ENCODE peak calls at places on chromosomes 7 and 10, in six cellular contexts. One of them, this sample, is unnamed.

GRCh38 chr10:112601214-112602090 is 154.4 kb downstream of the VTI1A start:
- DNase-seq in astrocyte: no peak
- DNase-seq in endothelial cell of umbilical vein: no peak
- DNase-seq in AG09319: no peak
- DNase-seq in A549: peak; percentile 23
- DNase-seq in Calu3: no peak
- DNase-seq in this sample: no peak

GRCh38 chr10:90587081-90587491 is 270.8 kb downstream of the HTR7 start:
- DNase-seq in A549: no peak
- DNase-seq in endothelial cell of umbilical vein: peak; percentile 40
- DNase-seq in astrocyte: peak; percentile 95
- DNase-seq in Calu3: no peak
- DNase-seq in AG09319: no peak
- DNase-seq in this sample: no peak

GRCh38 chr7:69598081-69598486 is at the start of gene AUTS2:
- DNase-seq in Calu3: no peak
- DNase-seq in A549: peak; percentile 86
- DNase-seq in endothelial cell of umbilical vein: peak; percentile 84
- DNase-seq in AG09319: peak; percentile 35
- DNase-seq in astrocyte: peak; percentile 78
- DNase-seq in this sample: peak; percentile 89

GRCh38 chr7:5396999-5397656 is 26.5 kb downstream of the TNRC18 start:
- DNase-seq in endothelial cell of umbilical vein: peak; percentile 21
- DNase-seq in astrocyte: peak; percentile 42
- DNase-seq in A549: peak; percentile 96
- DNase-seq in AG09319: peak; percentile 93
- DNase-seq in Calu3: peak; percentile 99
- DNase-seq in this sample: peak; percentile 89

GRCh38 chr7:128705891-128706333 is 33.2 kb upstream of the CALU start:
- DNase-seq in A549: no peak
- DNase-seq in endothelial cell of umbilical vein: peak; percentile 7
- DNase-seq in Calu3: no peak
- DNase-seq in AG09319: no peak
- DNase-seq in astrocyte: no peak
- DNase-seq in this sample: no peak

GRCh38 chr10:59895629-59896116 is 10.7 kb downstream of the CCDC6 start:
- DNase-seq in AG09319: no peak
- DNase-seq in astrocyte: peak; percentile 11
- DNase-seq in endothelial cell of umbilical vein: no peak
- DNase-seq in Calu3: no peak
- DNase-seq in A549: no peak
- DNase-seq in this sample: no peak

GRCh38 chr10:3825244-3825643 is 40.2 kb upstream of the KLF6 start:
- DNase-seq in AG09319: no peak
- DNase-seq in Calu3: peak; percentile 52
- DNase-seq in endothelial cell of umbilical vein: no peak
- DNase-seq in astrocyte: peak; percentile 84
- DNase-seq in A549: peak; percentile 89
- DNase-seq in this sample: no peak

GRCh38 chr7:74066626-74067025 is 17.0 kb upstream of the LIMK1 start:
- DNase-seq in Calu3: no peak
- DNase-seq in astrocyte: no peak
- DNase-seq in endothelial cell of umbilical vein: no peak
- DNase-seq in A549: no peak
- DNase-seq in AG09319: no peak
- DNase-seq in this sample: no peak

GRCh38 chr7:31811650-31812461 is 124.8 kb downstream of the PPP1R17 start:
- DNase-seq in AG09319: no peak
- DNase-seq in endothelial cell of umbilical vein: peak; percentile 56
- DNase-seq in Calu3: no peak
- DNase-seq in astrocyte: peak; percentile 61
- DNase-seq in A549: no peak
- DNase-seq in this sample: no peak

GRCh38 chr10:1685671-1686450 is 51.5 kb downstream of the ADARB2 start:
- DNase-seq in astrocyte: no peak
- DNase-seq in A549: no peak
- DNase-seq in AG09319: no peak
- DNase-seq in Calu3: no peak
- DNase-seq in endothelial cell of umbilical vein: no peak
- DNase-seq in this sample: no peak

GRCh38 chr10:86599729-86600128 is 54.6 kb upstream of the OPN4 start:
- DNase-seq in endothelial cell of umbilical vein: no peak
- DNase-seq in AG09319: no peak
- DNase-seq in astrocyte: no peak
- DNase-seq in A549: no peak
- DNase-seq in Calu3: peak; percentile 27
- DNase-seq in this sample: no peak

GRCh38 chr10:53022663-53023088 is 250.1 kb upstream of the MBL2 start:
- DNase-seq in AG09319: no peak
- DNase-seq in astrocyte: no peak
- DNase-seq in A549: no peak
- DNase-seq in Calu3: no peak
- DNase-seq in endothelial cell of umbilical vein: no peak
- DNase-seq in this sample: no peak

GRCh38 chr10:124744688-124745055 is 494 bp upstream of the FAM53B start:
- DNase-seq in Calu3: peak; percentile 12
- DNase-seq in AG09319: no peak
- DNase-seq in astrocyte: peak; percentile 62
- DNase-seq in endothelial cell of umbilical vein: peak; percentile 78
- DNase-seq in A549: peak; percentile 73
- DNase-seq in this sample: no peak

GRCh38 chr7:11330208-11330607 is 356.5 kb downstream of the PHF14 start:
- DNase-seq in astrocyte: no peak
- DNase-seq in A549: no peak
- DNase-seq in AG09319: no peak
- DNase-seq in Calu3: no peak
- DNase-seq in endothelial cell of umbilical vein: no peak
- DNase-seq in this sample: no peak

GRCh38 chr10:114893248-114893647 is 44.7 kb upstream of the TRUB1 start:
- DNase-seq in AG09319: no peak
- DNase-seq in Calu3: no peak
- DNase-seq in astrocyte: no peak
- DNase-seq in A549: peak; percentile 61
- DNase-seq in endothelial cell of umbilical vein: no peak
- DNase-seq in this sample: no peak

GRCh38 chr10:102660891-102661613 is 16.8 kb downstream of the TRIM8 start:
- DNase-seq in AG09319: peak; percentile 41
- DNase-seq in A549: no peak
- DNase-seq in astrocyte: peak; percentile 31
- DNase-seq in endothelial cell of umbilical vein: no peak
- DNase-seq in Calu3: no peak
- DNase-seq in this sample: no peak

GRCh38 chr7:92723205-92723604 is 113.2 kb downstream of the CDK6 start:
- DNase-seq in astrocyte: peak; percentile 60
- DNase-seq in endothelial cell of umbilical vein: peak; percentile 51
- DNase-seq in AG09319: no peak
- DNase-seq in Calu3: no peak
- DNase-seq in A549: no peak
- DNase-seq in this sample: no peak

GRCh38 chr7:92723978-92724377 is 112.4 kb downstream of the CDK6 start:
- DNase-seq in astrocyte: no peak
- DNase-seq in AG09319: no peak
- DNase-seq in A549: no peak
- DNase-seq in Calu3: no peak
- DNase-seq in endothelial cell of umbilical vein: peak; percentile 55
- DNase-seq in this sample: no peak

GRCh38 chr7:92720604-92721350 is 115.6 kb downstream of the CDK6 start:
- DNase-seq in endothelial cell of umbilical vein: no peak
- DNase-seq in AG09319: no peak
- DNase-seq in A549: peak; percentile 27
- DNase-seq in Calu3: no peak
- DNase-seq in astrocyte: no peak
- DNase-seq in this sample: no peak

GRCh38 chr7:92725161-92725925 is 111.0 kb downstream of the CDK6 start:
- DNase-seq in Calu3: no peak
- DNase-seq in A549: no peak
- DNase-seq in AG09319: no peak
- DNase-seq in astrocyte: no peak
- DNase-seq in endothelial cell of umbilical vein: no peak
- DNase-seq in this sample: no peak

DNA sequence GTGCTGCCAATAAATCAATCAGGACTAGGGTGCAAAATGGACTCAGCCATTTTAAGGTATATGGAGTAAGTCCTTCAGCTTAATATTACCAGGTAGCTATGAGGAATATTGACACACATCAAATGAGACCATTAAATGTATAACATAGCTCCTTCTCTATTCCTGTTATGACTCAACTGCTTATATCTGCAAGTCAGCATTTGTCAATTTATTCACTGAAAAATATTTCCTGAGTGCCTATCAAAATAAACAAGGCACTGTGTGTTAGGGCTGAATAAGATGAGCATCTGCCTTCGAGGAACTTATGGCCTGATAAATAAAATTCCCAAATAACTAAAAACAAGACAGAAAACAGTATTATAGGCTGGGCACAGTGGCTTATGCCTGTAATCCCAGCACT is 113.8 kb downstream of the CDK6 start:
- DNase-seq in Calu3: no peak
- DNase-seq in endothelial cell of umbilical vein: peak; percentile 82
- DNase-seq in A549: no peak
- DNase-seq in astrocyte: no peak
- DNase-seq in AG09319: no peak
- DNase-seq in this sample: no peak
- TF ChIP-seq CTCF in Calu3: no peak
- TF ChIP-seq CTCF in endothelial cell of umbilical vein: no peak
- TF ChIP-seq CTCF in A549: no peak
- TF ChIP-seq CTCF in astrocyte: no peak
- TF ChIP-seq CTCF in AG09319: no peak
- TF ChIP-seq CTCF in this sample: no peak

DNA sequence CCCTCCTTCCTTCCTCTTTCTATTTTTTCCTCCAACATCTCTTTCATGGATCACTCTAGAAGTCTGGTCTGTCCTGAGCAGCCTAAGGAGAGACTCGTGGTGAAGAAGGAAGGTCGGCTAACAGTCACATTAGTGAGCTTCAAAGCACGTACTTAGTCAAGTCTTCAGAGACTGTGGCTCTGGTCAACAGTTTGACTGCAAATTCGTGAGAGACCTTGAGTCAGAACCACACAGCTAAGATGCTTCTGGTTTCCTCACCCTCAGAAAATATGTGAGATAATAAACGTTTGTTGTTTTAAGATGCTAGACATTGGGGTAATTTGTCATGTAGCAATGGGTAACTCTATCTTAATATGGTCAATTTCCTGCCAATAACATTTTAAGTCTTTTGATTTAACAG is 126.2 kb upstream of the LRRN3 start:
- DNase-seq in endothelial cell of umbilical vein: no peak
- DNase-seq in AG09319: no peak
- DNase-seq in Calu3: no peak
- DNase-seq in A549: no peak
- DNase-seq in astrocyte: peak; percentile 68
- DNase-seq in this sample: no peak
- TF ChIP-seq CTCF in endothelial cell of umbilical vein: no peak
- TF ChIP-seq CTCF in AG09319: no peak
- TF ChIP-seq CTCF in Calu3: no peak
- TF ChIP-seq CTCF in A549: no peak
- TF ChIP-seq CTCF in astrocyte: no peak
- TF ChIP-seq CTCF in this sample: no peak

DNA sequence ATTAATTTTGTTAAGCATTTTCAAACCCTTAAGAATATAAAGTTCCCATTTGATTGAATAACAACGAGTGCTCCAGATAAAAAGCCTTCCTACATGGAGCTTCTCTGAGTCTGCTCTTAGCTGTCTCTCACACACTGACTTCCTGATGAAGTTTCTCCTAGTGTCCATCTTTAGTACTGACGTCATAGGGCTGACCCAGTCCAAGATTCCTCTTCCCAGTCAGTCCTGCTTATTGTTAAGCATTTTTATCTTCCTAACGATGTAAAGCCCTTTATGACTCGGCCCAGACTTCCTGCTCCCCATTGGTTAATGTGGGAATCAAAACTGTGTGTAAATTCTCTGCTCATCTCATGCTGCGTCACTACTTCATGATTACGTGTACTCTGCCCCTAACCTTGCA is 398.8 kb downstream of the TFEC start:
- DNase-seq in Calu3: no peak
- DNase-seq in endothelial cell of umbilical vein: no peak
- DNase-seq in astrocyte: no peak
- DNase-seq in AG09319: no peak
- DNase-seq in A549: no peak
- DNase-seq in this sample: no peak
- TF ChIP-seq CTCF in Calu3: no peak
- TF ChIP-seq CTCF in endothelial cell of umbilical vein: no peak
- TF ChIP-seq CTCF in astrocyte: no peak
- TF ChIP-seq CTCF in AG09319: no peak
- TF ChIP-seq CTCF in A549: no peak
- TF ChIP-seq CTCF in this sample: no peak

GRCh38 chr7:36011588-36011965 is 141.5 kb upstream of the EEPD1 start:
- DNase-seq in Calu3: no peak
- DNase-seq in AG09319: no peak
- DNase-seq in A549: no peak
- DNase-seq in endothelial cell of umbilical vein: no peak
- DNase-seq in astrocyte: no peak
- DNase-seq in this sample: no peak

GRCh38 chr7:36006656-36007229 is 146.3 kb upstream of the EEPD1 start:
- DNase-seq in astrocyte: no peak
- DNase-seq in AG09319: peak; percentile 10
- DNase-seq in Calu3: no peak
- DNase-seq in A549: no peak
- DNase-seq in endothelial cell of umbilical vein: no peak
- DNase-seq in this sample: no peak

GRCh38 chr7:36015733-36016132 is 137.3 kb upstream of the EEPD1 start:
- DNase-seq in endothelial cell of umbilical vein: no peak
- DNase-seq in astrocyte: peak; percentile 44
- DNase-seq in Calu3: no peak
- DNase-seq in AG09319: no peak
- DNase-seq in A549: no peak
- DNase-seq in this sample: no peak

GRCh38 chr7:36014961-36015360 is 138.1 kb upstream of the EEPD1 start:
- DNase-seq in astrocyte: no peak
- DNase-seq in Calu3: no peak
- DNase-seq in AG09319: no peak
- DNase-seq in endothelial cell of umbilical vein: no peak
- DNase-seq in A549: no peak
- DNase-seq in this sample: no peak

DNA sequence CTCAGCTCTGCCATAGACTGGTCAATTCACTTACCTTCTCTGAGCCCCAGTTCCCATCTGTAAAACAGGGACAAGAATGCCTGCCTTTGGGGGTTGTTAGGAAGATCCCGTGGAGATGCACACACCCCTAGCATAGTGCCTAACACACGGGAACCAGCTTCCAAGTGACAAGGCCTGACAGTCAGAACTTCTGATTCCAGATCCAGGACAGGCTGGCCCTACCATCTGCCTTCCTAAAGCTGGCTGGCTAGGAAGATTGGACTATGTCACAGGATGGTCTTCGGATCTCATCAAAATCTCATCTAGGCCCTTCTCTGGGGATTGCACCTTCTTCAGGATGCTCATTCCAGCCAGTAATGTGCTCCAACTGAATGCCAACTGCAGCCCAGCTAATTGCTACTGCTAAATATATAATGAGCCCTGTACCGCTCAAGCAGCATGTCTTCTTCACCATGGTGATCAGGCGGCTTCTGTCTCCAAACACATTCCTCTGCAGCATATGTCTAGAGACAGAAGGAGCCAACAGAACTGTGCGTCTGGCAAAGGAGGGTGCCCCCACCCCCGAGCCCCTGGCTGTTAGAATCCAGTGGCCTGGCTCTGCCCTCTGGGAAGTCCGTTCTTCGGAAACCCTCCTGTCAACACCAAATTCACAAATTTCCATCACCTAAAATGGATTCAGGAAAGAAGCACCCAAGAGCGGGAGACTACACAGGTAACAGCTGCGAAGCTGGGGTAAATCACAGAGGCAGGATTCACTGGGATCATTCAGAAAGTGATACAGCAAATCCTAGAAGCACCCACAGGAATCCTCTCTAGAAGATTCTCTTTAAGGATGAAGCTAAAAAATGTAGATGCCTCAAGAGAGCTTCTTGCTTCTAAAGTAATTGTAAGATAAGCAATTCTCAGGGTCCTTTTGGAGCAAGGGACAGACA is 142.1 kb upstream of the EEPD1 start:
- DNase-seq in A549: no peak
- DNase-seq in astrocyte: no peak
- DNase-seq in Calu3: no peak
- DNase-seq in endothelial cell of umbilical vein: no peak
- DNase-seq in AG09319: no peak
- DNase-seq in this sample: no peak
- TF ChIP-seq CTCF in A549: no peak
- TF ChIP-seq CTCF in astrocyte: no peak
- TF ChIP-seq CTCF in Calu3: no peak
- TF ChIP-seq CTCF in endothelial cell of umbilical vein: no peak
- TF ChIP-seq CTCF in AG09319: no peak
- TF ChIP-seq CTCF in this sample: no peak